ENCODE peak calls at places on chromosomes 13 and 19, in nine cellular contexts. M is HepG2, E is OCI-LY7, Q is endothelial cell of umbilical vein, A is fibroblast of lung, I is hepatocyte, W is GM23338, S is GM23248, X is HCT116. N is an unnamed sample.

GRCh38 chr19:47643281-47643680 is 34.3 kb downstream of the BICRA start:
- DNase-seq in Q (no peak), X (no peak), A (no peak), S (no peak), M (no peak), I (no peak), E (no peak), W (no peak), N (no peak)

GRCh38 chr19:14147797-14148605 is 11.6 kb upstream of the ASF1B start:
- DNase-seq in S (peak; percentile 84), W (peak; percentile 75), I (peak; percentile 85), Q (peak; percentile 77), X (peak; percentile 36), E (peak; percentile 33), M (peak; percentile 39), A (peak; percentile 65), N (peak; percentile 73)

GRCh38 chr19:55486971-55487883 is 1.0 kb upstream of the SSC5D start:
- DNase-seq in W (no peak), E (no peak), A (peak; percentile 98), X (no peak), S (peak; percentile 97), I (peak; percentile 84), Q (peak; percentile 83), M (peak; percentile 23), N (peak; percentile 66)

GRCh38 chr13:81017525-81018152 is 676.7 kb upstream of the SPRY2 start:
- DNase-seq in A (peak; percentile 77), X (peak; percentile 16), I (peak; percentile 77), E (peak; percentile 46), M (peak; percentile 28), W (peak; percentile 81), S (peak; percentile 65), Q (peak; percentile 57), N (peak; percentile 37)

GRCh38 chr13:113532156-113532806 is 41.8 kb upstream of the DCUN1D2 start:
- DNase-seq in W (peak; percentile 73), X (no peak), A (no peak), S (no peak), E (no peak), Q (no peak), M (no peak), I (no peak), N (no peak)

GRCh38 chr19:34493038-34493648 is 11.6 kb downstream of the WTIP start:
- DNase-seq in M (no peak), W (no peak), Q (no peak), X (no peak), E (no peak), S (no peak), I (no peak), A (no peak), N (no peak)

GRCh38 chr19:15863272-15863671 is 34.6 kb downstream of the CYP4F2 start:
- DNase-seq in X (peak; percentile 73), A (no peak), I (no peak), Q (no peak), S (no peak), W (no peak), M (no peak), E (no peak), N (no peak)

GRCh38 chr19:40347476-40348124 is 597 bp downstream of the C19orf47 start:
- DNase-seq in Q (no peak), X (no peak), I (no peak), E (peak; percentile 12), A (no peak), W (no peak), S (peak; percentile 38), M (no peak), N (no peak)

GRCh38 chr13:41500501-41500900 is 43.2 kb downstream of the RGCC start:
- DNase-seq in W (no peak), X (no peak), E (peak; percentile 77), A (no peak), S (peak; percentile 55), I (no peak), Q (no peak), M (no peak), N (no peak)

GRCh38 chr19:46514589-46515289 is 19.1 kb upstream of the PNMA8B start:
- DNase-seq in I (no peak), W (peak; percentile 58), M (no peak), Q (no peak), X (no peak), E (no peak), S (no peak), A (no peak), N (no peak)

GRCh38 chr13:93172109-93172508 is 54.5 kb upstream of the GPC6 start:
- DNase-seq in W (peak; percentile 49), Q (no peak), M (peak; percentile 9), E (no peak), S (no peak), I (no peak), A (no peak), X (no peak), N (no peak)

GRCh38 chr13:113001251-113002140 is 32.5 kb downstream of the MCF2L start:
- DNase-seq in Q (no peak), A (peak; percentile 6), M (peak; percentile 47), S (peak; percentile 12), E (no peak), X (no peak), W (peak; percentile 36), I (peak; percentile 83), N (no peak)

GRCh38 chr13:33676700-33677048 is 141.3 kb upstream of the RFC3 start:
- DNase-seq in E (peak; percentile 37), W (peak; percentile 4), M (peak; percentile 88), A (peak; percentile 45), I (peak; percentile 38), X (no peak), S (peak; percentile 69), Q (peak; percentile 39), N (peak; percentile 46)

GRCh38 chr19:5101871-5102270 is 133.0 kb downstream of the KDM4B start:
- DNase-seq in Q (no peak), X (no peak), A (no peak), E (no peak), W (no peak), S (no peak), I (no peak), M (no peak), N (no peak)

GRCh38 chr13:112697756-112698655 is 8.2 kb downstream of the ATP11A start:
- DNase-seq in W (no peak), I (no peak), A (no peak), X (no peak), M (peak; percentile 53), E (no peak), S (peak; percentile 82), Q (no peak), N (no peak)

GRCh38 chr19:7925171-7925837 is 631 bp downstream of the CTXN1 start:
- DNase-seq in I (peak; percentile 94), A (peak; percentile 71), S (peak; percentile 89), M (peak; percentile 64), E (peak; percentile 89), X (peak; percentile 56), Q (peak; percentile 79), W (peak; percentile 89), N (peak; percentile 71)

GRCh38 chr19:42657551-42657950 is 62.8 kb upstream of the CEACAM8 start:
- DNase-seq in I (no peak), E (no peak), Q (no peak), W (no peak), M (no peak), S (peak; percentile 63), X (no peak), A (no peak), N (no peak)

GRCh38 chr13:60032836-60033235 is 130.9 kb downstream of the DIAPH3 start:
- DNase-seq in M (no peak), X (no peak), S (no peak), Q (no peak), I (no peak), W (no peak), E (no peak), A (no peak), N (no peak)

GRCh38 chr19:9128171-9128570 is 1.4 kb upstream of the OR7G3 start:
- DNase-seq in Q (peak; percentile 96), W (no peak), I (no peak), M (no peak), A (no peak), S (peak; percentile 5), X (peak; percentile 82), E (no peak), N (no peak)

GRCh38 chr13:56700324-56700723 is 440.4 kb upstream of the PRR20A start:
- DNase-seq in E (no peak), X (no peak), I (no peak), W (no peak), A (no peak), M (no peak), S (no peak), Q (no peak), N (peak; percentile 2)

DNA sequence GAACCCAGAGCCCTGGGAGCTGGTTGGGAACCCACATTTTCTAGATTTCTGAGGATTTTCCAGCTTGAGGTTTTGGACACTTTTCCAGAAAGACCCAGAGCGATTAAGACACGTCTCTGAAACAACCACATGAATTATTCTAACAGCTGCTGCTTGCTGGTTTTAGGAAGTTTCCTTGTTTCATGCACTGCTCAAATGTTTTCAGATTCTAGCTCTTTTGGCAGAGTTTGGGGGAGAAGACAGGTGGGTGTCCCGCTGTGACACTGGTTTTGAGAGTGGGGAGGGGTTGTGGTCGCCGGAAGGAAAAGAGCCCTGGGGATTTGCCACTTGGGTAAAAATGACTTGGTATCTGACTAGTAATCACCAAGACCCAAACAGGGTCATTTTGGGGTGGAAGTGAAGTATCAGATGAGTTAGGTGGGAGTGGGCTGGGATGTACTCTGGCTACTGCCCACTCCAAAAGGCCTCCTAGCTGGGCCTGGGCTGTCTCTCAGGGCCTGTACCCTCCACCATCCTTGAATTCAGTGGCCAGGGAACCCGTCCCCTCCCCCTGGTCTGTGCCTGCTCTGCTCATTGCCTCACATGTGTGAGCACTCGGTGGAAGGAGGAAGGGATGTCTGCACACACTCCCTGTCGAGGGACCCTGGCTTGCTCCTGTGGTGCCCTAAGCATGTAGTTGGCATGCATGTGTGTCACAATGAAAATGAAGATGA is 13.2 kb downstream of the GATAD2A start:
- DNase-seq in S (no peak), E (no peak), X (no peak), W (no peak), A (no peak), M (no peak), I (no peak), Q (no peak), N (no peak)
- H3K4me2 ChIP-seq in S (no peak overlapping the region), E (peak overlapping the region; percentile 46), X (no peak overlapping the region), W (no peak overlapping the region), A (no peak overlapping the region), M (no peak overlapping the region), I (no peak overlapping the region), Q (no peak overlapping the region), N (no peak overlapping the region)

GRCh38 chr13:101454767-101455166 is 2.3 kb downstream of the ITGBL1 start:
- DNase-seq in I (no peak), A (peak; percentile 11), Q (peak; percentile 71), M (no peak), E (no peak), S (peak; percentile 54), X (no peak), W (no peak), N (no peak)
- H3K4me2 ChIP-seq in I (no peak overlapping the region), A (peak overlapping the region; percentile 64), Q (peak overlapping the region; percentile 31), M (no peak overlapping the region), E (no peak overlapping the region), S (peak overlapping the region; percentile 80), X (peak overlapping the region; percentile 13), W (no peak overlapping the region), N (peak overlapping the region; percentile 79)

GRCh38 chr13:27792393-27793218 is at the start of gene GSX1:
- DNase-seq in X (no peak), E (no peak), M (peak; percentile 18), I (peak; percentile 90), W (peak; percentile 95), A (peak; percentile 74), Q (peak; percentile 67), S (peak; percentile 86), N (peak; percentile 13)
- H3K4me2 ChIP-seq in X (no peak within 1 kb of the TSS), E (peak within 1 kb of the TSS; percentile 50), M (peak within 1 kb of the TSS; percentile 64), I (peak within 1 kb of the TSS; percentile 87), W (peak within 1 kb of the TSS; percentile 78), A (peak within 1 kb of the TSS; percentile 54), Q (peak within 1 kb of the TSS; percentile 54), S (no peak within 1 kb of the TSS), N (peak within 1 kb of the TSS; percentile 52)

GRCh38 chr19:58227964-58228583 is 640 bp upstream of the ZNF544 start:
- DNase-seq in X (no peak), M (no peak), A (no peak), W (peak; percentile 28), Q (no peak), S (no peak), E (no peak), I (no peak), N (no peak)
- H3K4me2 ChIP-seq in X (peak overlapping the region; percentile 90), M (peak overlapping the region; percentile 72), A (peak overlapping the region; percentile 98), W (peak overlapping the region; percentile 99), Q (peak overlapping the region; percentile 72), S (peak overlapping the region; percentile 82), E (peak overlapping the region; percentile 65), I (peak overlapping the region; percentile 91), N (peak overlapping the region; percentile 83)